ENCODE peak calls at places on chromosomes 12 and 14, in six cellular contexts. E is fibroblast of lung; F is A549; G is psoas muscle; Y is naive thymus-derived CD4-positive, alpha-beta T cell; H is left ventricle myocardium inferior. W is an unnamed sample. For H3K4me1, the result is how much of the 10 kb centered on the place peaks cover.

GRCh38 chr12:105992849-105993740 is 145.7 kb downstream of the NUAK1 start:
- DNase-seq in F (no peak), G (no peak), E (no peak), H (no peak), Y (no peak), W (no peak)

GRCh38 chr14:74549588-74549987 is 56.0 kb downstream of the ISCA2 start:
- DNase-seq in Y (no peak), G (peak), F (no peak), H (no peak), E (peak), W (peak)

GRCh38 chr14:95527392-95528002 is 7.4 kb upstream of the GLRX5 start:
- DNase-seq in F (no peak), H (no peak), E (peak), Y (peak), G (no peak), W (peak)

GRCh38 chr12:64814432-64814831 is 10.0 kb upstream of the TBC1D30 start:
- DNase-seq in E (no peak), H (no peak), G (no peak), F (no peak), Y (no peak), W (no peak)

GRCh38 chr12:28878629-28879028 is 270.4 kb upstream of the FAR2 start:
- DNase-seq in E (no peak), Y (no peak), F (no peak), G (no peak), H (no peak), W (no peak)

GRCh38 chr12:51886021-51886710 is 1.7 kb upstream of the ANKRD33 start:
- DNase-seq in G (peak), F (peak), H (peak), Y (peak), E (peak), W (no peak)

GRCh38 chr12:19025582-19025981 is 104.0 kb upstream of the PLEKHA5 start:
- DNase-seq in Y (no peak), H (no peak), F (peak), G (no peak), E (no peak), W (no peak)

GRCh38 chr14:60710506-60710905 is 13.6 kb downstream of the SIX4 start:
- DNase-seq in F (no peak), Y (no peak), E (no peak), H (no peak), G (no peak), W (no peak)

GRCh38 chr14:96424104-96424989 is 32.4 kb downstream of the AK7 start:
- DNase-seq in F (peak), E (peak), G (no peak), H (no peak), Y (peak), W (peak)

DNA sequence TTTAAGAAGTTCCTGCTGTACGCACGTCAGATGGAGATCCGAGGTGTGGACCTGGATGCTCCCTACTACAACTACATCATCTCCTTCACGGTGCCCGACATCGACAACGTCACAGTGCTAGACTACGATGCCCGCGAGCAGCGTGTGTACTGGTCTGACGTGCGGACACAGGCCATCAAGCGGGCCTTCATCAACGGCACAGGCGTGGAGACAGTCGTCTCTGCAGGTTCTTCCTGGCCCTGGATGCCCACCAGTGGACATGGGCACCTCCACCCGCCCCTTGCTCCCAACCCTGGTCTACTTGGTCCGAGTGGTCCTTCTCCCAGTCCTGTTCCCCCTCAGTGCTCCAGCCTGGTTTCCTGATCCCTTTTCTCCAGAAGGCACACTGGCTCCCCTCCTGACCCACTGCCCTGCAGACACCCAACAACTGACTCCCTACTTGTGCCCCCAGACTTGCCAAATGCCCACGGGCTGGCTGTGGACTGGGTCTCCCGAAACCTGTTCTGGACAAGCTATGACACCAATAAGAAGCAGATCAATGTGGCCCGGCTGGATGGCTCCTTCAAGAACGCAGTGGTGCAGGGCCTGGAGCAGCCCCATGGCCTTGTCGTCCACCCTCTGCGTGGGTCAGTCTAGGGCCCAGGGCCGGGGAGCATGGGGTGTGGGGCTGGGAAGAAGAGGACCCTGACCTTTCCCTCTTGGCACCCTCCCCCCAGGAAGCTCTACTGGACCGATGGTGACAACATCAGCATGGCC is 32.1 kb upstream of the LRP1-AS start:
- DNase-seq in Y (no peak), E (no peak), F (no peak), G (no peak), H (no peak), W (no peak)
- H3K4me1 ChIP-seq in Y (under half), E (under half), F (under half), G (under half), H (under half), W (under half)

GRCh38 chr14:68576496-68577244 is 216.2 kb downstream of the ZFP36L1 start:
- DNase-seq in E (peak), G (no peak), Y (no peak), F (peak), H (no peak), W (no peak)
- H3K27ac ChIP-seq in E (peak), G (no peak), Y (no peak), F (peak), H (peak), W (no peak)

GRCh38 chr12:6230321-6231110 is 30.3 kb downstream of the CD9 start:
- DNase-seq in Y (peak), E (peak), F (no peak), G (peak), H (peak), W (peak)

GRCh38 chr12:6229823-6230222 is 29.6 kb downstream of the CD9 start:
- DNase-seq in H (peak), F (no peak), G (peak), Y (no peak), E (peak), W (no peak)

GRCh38 chr12:6231359-6232268 is 31.4 kb downstream of the CD9 start:
- DNase-seq in Y (peak), G (no peak), E (no peak), H (no peak), F (no peak), W (no peak)

GRCh38 chr12:6228535-6229223 is 28.5 kb downstream of the CD9 start:
- DNase-seq in Y (no peak), G (peak), F (no peak), H (no peak), E (peak), W (no peak)

GRCh38 chr12:6229224-6229748 is 29.1 kb downstream of the CD9 start:
- DNase-seq in E (peak), F (no peak), Y (no peak), H (no peak), G (peak), W (no peak)
- H3K4me1 ChIP-seq in E (under half), F (under half), Y (under half), H (half or more), G (half or more), W (under half)

GRCh38 chr12:122063691-122064033 is 14.9 kb upstream of the MLXIP start:
- DNase-seq in Y (no peak), H (no peak), G (no peak), E (no peak), F (no peak), W (no peak)

GRCh38 chr12:122064780-122065588 is 13.6 kb upstream of the MLXIP start:
- DNase-seq in H (peak), G (peak), Y (no peak), F (no peak), E (peak), W (peak)

GRCh38 chr12:122064034-122064777 is 14.3 kb upstream of the MLXIP start:
- DNase-seq in G (peak), H (peak), F (peak), Y (peak), E (peak), W (peak)

GRCh38 chr12:122067548-122067947 is 11.0 kb upstream of the MLXIP start:
- DNase-seq in G (no peak), F (no peak), H (no peak), Y (no peak), E (no peak), W (no peak)

DNA sequence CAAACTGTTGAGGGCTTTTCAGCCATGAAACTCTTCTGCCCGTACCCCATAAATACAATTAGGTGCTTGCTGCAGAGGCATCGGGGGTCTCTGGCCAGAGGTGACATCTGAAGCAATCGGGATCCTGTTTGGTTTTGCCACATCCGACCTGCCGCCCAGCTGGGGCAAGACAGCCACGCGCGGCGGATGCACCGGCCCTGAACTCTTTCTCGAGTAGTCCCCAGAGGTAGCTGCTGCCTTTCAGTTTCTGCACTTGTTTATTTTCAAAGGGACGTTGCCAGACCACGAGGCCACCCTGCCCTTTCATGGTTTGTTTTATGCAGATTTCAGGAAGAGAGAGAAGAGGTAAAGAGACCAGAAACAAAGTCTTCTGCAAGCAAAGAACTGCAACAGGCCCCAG is 10.6 kb upstream of the MLXIP start:
- DNase-seq in H (no peak), G (no peak), E (peak), F (no peak), Y (no peak), W (peak)
- H3K27ac ChIP-seq in H (peak), G (no peak), E (no peak), F (no peak), Y (no peak), W (no peak)

GRCh38 chr12:89544730-89545184 is 18.9 kb upstream of the POC1B start:
- DNase-seq in E (peak), G (peak), H (peak), Y (no peak), F (no peak), W (no peak)
- H3K4me1 ChIP-seq in E (under half), G (under half), H (under half), Y (under half), F (under half), W (under half)

GRCh38 chr12:48009471-48009870 is 5.2 kb upstream of the COL2A1 start:
- DNase-seq in Y (no peak), E (no peak), G (no peak), H (no peak), F (no peak), W (no peak)
- H3K27ac ChIP-seq in Y (no peak), E (no peak), G (no peak), H (no peak), F (no peak), W (no peak)

DNA sequence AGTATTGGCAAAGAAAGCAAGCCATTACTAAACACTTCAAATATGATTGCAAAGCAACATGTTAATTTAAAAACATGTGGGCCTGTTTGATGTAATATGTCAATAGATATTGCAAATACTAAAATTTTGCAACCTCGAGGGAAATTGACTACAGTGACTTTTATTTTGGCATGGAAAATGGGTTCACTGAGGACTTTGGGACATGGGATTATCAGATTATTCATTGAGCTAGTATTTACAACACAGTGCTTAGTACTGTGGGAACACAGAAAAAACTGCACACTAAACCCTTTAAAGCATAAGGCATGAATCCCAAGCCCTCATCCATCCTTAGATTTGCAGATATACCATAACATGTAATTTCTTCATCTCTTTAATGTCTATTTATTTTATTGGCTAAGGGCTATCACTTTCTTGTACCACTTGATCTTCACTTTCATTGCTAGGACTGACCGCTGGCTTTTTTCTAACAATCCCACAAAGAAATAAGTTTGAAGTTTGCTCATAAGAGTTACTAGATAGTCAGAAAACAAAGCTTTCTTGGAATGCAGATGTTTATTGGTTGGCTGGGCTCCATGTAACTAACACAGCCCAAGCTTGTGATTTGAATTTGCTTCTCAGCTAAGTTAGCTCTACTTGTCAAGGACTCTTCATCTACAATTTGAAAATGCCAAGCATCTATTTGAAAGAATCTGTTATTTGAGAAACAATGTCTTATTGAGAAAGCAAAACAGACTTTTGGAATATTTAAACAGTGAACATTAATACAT is 48.7 kb downstream of the PPFIBP1 start:
- DNase-seq in Y (no peak), H (no peak), F (no peak), G (no peak), E (peak), W (no peak)
- H3K4me1 ChIP-seq in Y (under half), H (half or more), F (under half), G (under half), E (under half), W (under half)

GRCh38 chr12:7749442-7749841 is 2.3 kb upstream of the CLEC4C start:
- DNase-seq in G (no peak), F (no peak), E (no peak), H (no peak), Y (no peak), W (no peak)
- H3K27ac ChIP-seq in G (no peak), F (no peak), E (no peak), H (no peak), Y (no peak), W (no peak)